ENCODE peak calls at places on chromosome 13, in seven cellular contexts. One of them, this sample, is unnamed.

GRCh38 chr13:26920614-26921355 is 160.2 kb upstream of the GPR12 start:
- DNase-seq in mucosa of gallbladder: no peak
- DNase-seq in GM13976: no peak
- DNase-seq in aorta: no peak
- DNase-seq in nucleus accumbens: no peak
- DNase-seq in tibial artery: no peak
- DNase-seq in fibroblast of the conjunctiva: no peak
- DNase-seq in this sample: no peak

GRCh38 chr13:73849292-73849691 is 284.9 kb downstream of the KLF12 start:
- DNase-seq in GM13976: no peak
- DNase-seq in nucleus accumbens: no peak
- DNase-seq in mucosa of gallbladder: no peak
- DNase-seq in aorta: no peak
- DNase-seq in fibroblast of the conjunctiva: no peak
- DNase-seq in tibial artery: no peak
- DNase-seq in this sample: no peak

GRCh38 chr13:40060318-40061007 is 405.0 kb downstream of the COG6 start:
- DNase-seq in aorta: peak; percentile 73
- DNase-seq in GM13976: peak; percentile 31
- DNase-seq in nucleus accumbens: peak; percentile 53
- DNase-seq in tibial artery: no peak
- DNase-seq in fibroblast of the conjunctiva: peak; percentile 76
- DNase-seq in mucosa of gallbladder: peak; percentile 17
- DNase-seq in this sample: no peak

GRCh38 chr13:75749407-75749806 is 113.3 kb downstream of the LMO7 start:
- DNase-seq in nucleus accumbens: no peak
- DNase-seq in fibroblast of the conjunctiva: no peak
- DNase-seq in tibial artery: peak; percentile 88
- DNase-seq in aorta: peak; percentile 82
- DNase-seq in GM13976: no peak
- DNase-seq in mucosa of gallbladder: no peak
- DNase-seq in this sample: no peak

GRCh38 chr13:98142427-98143156 is at the start of gene FARP1:
- DNase-seq in aorta: peak; percentile 80
- DNase-seq in mucosa of gallbladder: peak; percentile 75
- DNase-seq in fibroblast of the conjunctiva: peak; percentile 17
- DNase-seq in GM13976: peak; percentile 77
- DNase-seq in nucleus accumbens: no peak
- DNase-seq in tibial artery: peak; percentile 88
- DNase-seq in this sample: no peak

GRCh38 chr13:33123066-33123940 is 107.1 kb downstream of the KL start:
- DNase-seq in mucosa of gallbladder: no peak
- DNase-seq in aorta: peak; percentile 70
- DNase-seq in tibial artery: peak; percentile 75
- DNase-seq in GM13976: no peak
- DNase-seq in fibroblast of the conjunctiva: no peak
- DNase-seq in nucleus accumbens: no peak
- DNase-seq in this sample: no peak

GRCh38 chr13:31166591-31166990 is 4.9 kb upstream of the HSPH1 start:
- DNase-seq in tibial artery: no peak
- DNase-seq in GM13976: no peak
- DNase-seq in aorta: no peak
- DNase-seq in nucleus accumbens: no peak
- DNase-seq in fibroblast of the conjunctiva: no peak
- DNase-seq in mucosa of gallbladder: no peak
- DNase-seq in this sample: no peak

GRCh38 chr13:31538067-31539042 is 201.0 kb upstream of the RXFP2 start:
- DNase-seq in aorta: no peak
- DNase-seq in fibroblast of the conjunctiva: peak; percentile 30
- DNase-seq in mucosa of gallbladder: peak; percentile 33
- DNase-seq in tibial artery: no peak
- DNase-seq in GM13976: no peak
- DNase-seq in nucleus accumbens: no peak
- DNase-seq in this sample: no peak

GRCh38 chr13:43368003-43368402 is 344.6 kb downstream of the DNAJC15 start:
- DNase-seq in aorta: no peak
- DNase-seq in tibial artery: no peak
- DNase-seq in nucleus accumbens: no peak
- DNase-seq in mucosa of gallbladder: no peak
- DNase-seq in fibroblast of the conjunctiva: no peak
- DNase-seq in GM13976: peak; percentile 19
- DNase-seq in this sample: no peak

GRCh38 chr13:109790071-109790470 is 3.7 kb upstream of the IRS2 start:
- DNase-seq in nucleus accumbens: no peak
- DNase-seq in GM13976: no peak
- DNase-seq in aorta: no peak
- DNase-seq in fibroblast of the conjunctiva: no peak
- DNase-seq in tibial artery: no peak
- DNase-seq in mucosa of gallbladder: no peak
- DNase-seq in this sample: no peak

GRCh38 chr13:49240017-49240416 is 7.7 kb upstream of the CDADC1 start:
- DNase-seq in aorta: no peak
- DNase-seq in GM13976: peak; percentile 32
- DNase-seq in tibial artery: no peak
- DNase-seq in fibroblast of the conjunctiva: no peak
- DNase-seq in mucosa of gallbladder: no peak
- DNase-seq in nucleus accumbens: no peak
- DNase-seq in this sample: no peak

GRCh38 chr13:74132152-74132767 is 1.9 kb downstream of the KLF12 start:
- DNase-seq in fibroblast of the conjunctiva: no peak
- DNase-seq in mucosa of gallbladder: no peak
- DNase-seq in nucleus accumbens: no peak
- DNase-seq in GM13976: no peak
- DNase-seq in aorta: no peak
- DNase-seq in tibial artery: no peak
- DNase-seq in this sample: peak; percentile 26

GRCh38 chr13:112469071-112469745 is 93.1 kb downstream of the SPACA7 start:
- DNase-seq in tibial artery: no peak
- DNase-seq in fibroblast of the conjunctiva: no peak
- DNase-seq in GM13976: no peak
- DNase-seq in mucosa of gallbladder: no peak
- DNase-seq in aorta: no peak
- DNase-seq in nucleus accumbens: no peak
- DNase-seq in this sample: no peak

GRCh38 chr13:64414381-64414780 is 2815.8 kb downstream of the PCDH9 start:
- DNase-seq in fibroblast of the conjunctiva: no peak
- DNase-seq in mucosa of gallbladder: no peak
- DNase-seq in tibial artery: no peak
- DNase-seq in GM13976: no peak
- DNase-seq in aorta: no peak
- DNase-seq in nucleus accumbens: no peak
- DNase-seq in this sample: no peak

GRCh38 chr13:24911135-24911524 is 147.2 kb downstream of the RNF17 start:
- DNase-seq in tibial artery: no peak
- DNase-seq in mucosa of gallbladder: no peak
- DNase-seq in nucleus accumbens: no peak
- DNase-seq in aorta: no peak
- DNase-seq in fibroblast of the conjunctiva: no peak
- DNase-seq in GM13976: no peak
- DNase-seq in this sample: no peak